ENCODE peak calls at places on chromosomes 16 and 17, in four cellular contexts. Y is effector memory CD4-positive, alpha-beta T cell; F is A549; V is lung. D is an unnamed sample.

GRCh38 chr16:86672215-86672863 is 94.0 kb downstream of the FOXL1 start:
- DNase-seq in Y (no peak), F (no peak), V (no peak), D (no peak)

GRCh38 chr16:70161350-70161749 is 12.2 kb upstream of the CLEC18C start:
- DNase-seq in Y (no peak), F (no peak), V (peak), D (no peak)

GRCh38 chr16:81140930-81141780 is 45.0 kb upstream of the GCSH start:
- DNase-seq in Y (no peak), F (peak), V (no peak), D (no peak)

GRCh38 chr17:29341726-29342125 is 47.8 kb upstream of the NUFIP2 start:
- DNase-seq in Y (no peak), F (no peak), V (no peak), D (no peak)

GRCh38 chr17:75616521-75617122 is 16.6 kb upstream of the SMIM5 start:
- DNase-seq in Y (no peak), F (no peak), V (no peak), D (no peak)

GRCh38 chr17:1997146-1997586 is 28.0 kb downstream of the RTN4RL1 start:
- DNase-seq in Y (no peak), F (peak), V (no peak), D (no peak)

GRCh38 chr16:23500212-23500865 is 10.0 kb downstream of the GGA2 start:
- DNase-seq in Y (no peak), F (no peak), V (no peak), D (no peak)

GRCh38 chr17:39209317-39210092 is 9.4 kb downstream of the RPL19 start:
- DNase-seq in Y (peak), F (no peak), V (peak), D (no peak)

GRCh38 chr16:74887084-74887483 is 97.8 kb downstream of the WDR59 start:
- DNase-seq in Y (no peak), F (no peak), V (no peak), D (no peak)

GRCh38 chr16:56915311-56916105 is 16.4 kb upstream of the HERPUD1 start:
- DNase-seq in Y (no peak), F (no peak), V (no peak), D (no peak)

GRCh38 chr17:67639555-67639954 is 78.2 kb upstream of the NOL11 start:
- DNase-seq in Y (no peak), F (no peak), V (no peak), D (no peak)

GRCh38 chr17:66580178-66580577 is 254.7 kb upstream of the CACNG5 start:
- DNase-seq in Y (no peak), F (peak), V (peak), D (no peak)

GRCh38 chr17:21031756-21032396 is 10.9 kb downstream of the USP22 start:
- DNase-seq in Y (no peak), F (no peak), V (no peak), D (peak)

GRCh38 chr17:21029515-21029914 is 13.3 kb downstream of the USP22 start:
- DNase-seq in Y (no peak), F (no peak), V (no peak), D (no peak)

GRCh38 chr17:21029032-21029431 is 13.8 kb downstream of the USP22 start:
- DNase-seq in Y (no peak), F (peak), V (no peak), D (peak)

GRCh38 chr17:21028192-21028591 is 14.6 kb downstream of the USP22 start:
- DNase-seq in Y (no peak), F (no peak), V (no peak), D (no peak)

DNA sequence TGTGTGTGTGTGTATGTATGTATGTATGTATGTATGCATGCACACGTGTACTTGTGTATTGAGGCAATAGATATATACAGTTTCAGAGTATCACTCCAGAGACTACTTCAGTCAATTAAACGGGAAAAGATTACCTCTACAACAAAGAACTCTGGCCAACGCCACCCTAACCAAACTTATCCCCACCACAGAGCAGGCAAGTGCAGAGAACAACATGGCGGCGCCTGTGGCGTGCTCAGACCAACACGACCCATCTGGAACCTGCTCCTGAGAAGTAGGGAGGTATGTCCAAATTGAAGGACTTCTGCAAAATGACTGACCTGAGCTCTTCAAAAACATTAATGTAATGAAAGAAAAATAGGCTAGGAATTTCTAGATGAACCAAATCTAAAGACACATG is 12.4 kb downstream of the USP22 start:
- DNase-seq in Y (no peak), F (no peak), V (no peak), D (no peak)
- H3K4me3 ChIP-seq in Y (no peak), F (no peak), V (no peak), D (no peak)

GRCh38 chr16:31108035-31108793 is at the start of gene BCKDK:
- DNase-seq in Y (no peak), F (peak), V (peak), D (no peak)

GRCh38 chr16:31109622-31110021 is 1.4 kb downstream of the BCKDK start:
- DNase-seq in Y (no peak), F (no peak), V (no peak), D (no peak)

GRCh38 chr16:31110106-31111034 is 2.2 kb downstream of the BCKDK start:
- DNase-seq in Y (no peak), F (no peak), V (no peak), D (no peak)

GRCh38 chr16:31107465-31107867 is 720 bp upstream of the BCKDK start:
- DNase-seq in Y (no peak), F (no peak), V (no peak), D (no peak)

DNA sequence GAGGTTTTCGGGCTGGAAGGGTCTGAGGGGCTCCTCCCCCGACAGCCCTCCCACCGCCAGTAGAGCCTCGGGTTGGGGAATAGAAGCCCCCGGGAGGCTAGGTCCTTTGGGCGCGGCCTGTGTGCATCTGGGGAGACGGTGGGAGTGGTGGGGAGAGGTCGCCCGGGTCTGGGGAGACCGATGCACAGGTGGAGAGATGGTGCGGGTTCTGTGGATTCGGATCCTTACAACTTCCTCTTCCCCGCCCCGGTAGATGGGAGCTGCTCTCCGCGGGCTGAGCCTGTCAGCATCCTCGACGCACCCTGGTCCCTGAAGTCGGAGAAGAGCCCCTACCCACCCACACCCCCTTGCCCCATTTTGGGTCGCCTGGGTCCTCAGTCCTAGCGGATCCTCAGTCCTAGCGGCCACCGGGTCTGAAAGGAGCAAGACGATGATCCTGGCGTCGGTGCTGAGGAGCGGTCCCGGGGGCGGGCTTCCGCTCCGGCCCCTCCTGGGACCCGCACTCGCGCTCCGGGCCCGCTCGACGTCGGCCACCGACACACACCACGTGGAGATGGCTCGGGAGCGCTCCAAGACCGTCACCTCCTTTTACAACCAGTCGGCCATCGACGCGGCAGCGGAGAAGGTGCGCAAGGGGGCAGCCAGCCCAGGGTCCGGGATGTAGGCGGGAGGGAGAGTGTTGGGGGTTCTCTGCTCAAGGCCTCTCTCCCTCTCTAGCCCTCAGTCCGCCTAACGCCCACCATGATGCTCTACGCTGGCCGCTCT is 790 bp downstream of the BCKDK start:
- DNase-seq in Y (no peak), F (no peak), V (no peak), D (no peak)
- H3K4me3 ChIP-seq in Y (peak), F (peak), V (peak), D (peak)

GRCh38 chr16:12050361-12050760 is 73.8 kb downstream of the SNX29 start:
- DNase-seq in Y (no peak), F (no peak), V (no peak), D (no peak)

GRCh38 chr16:12043953-12044352 is 67.4 kb downstream of the SNX29 start:
- DNase-seq in Y (no peak), F (no peak), V (no peak), D (no peak)

GRCh38 chr16:12046651-12047050 is 70.1 kb downstream of the SNX29 start:
- DNase-seq in Y (no peak), F (no peak), V (no peak), D (no peak)
- H3K4me3 ChIP-seq in Y (no peak), F (no peak), V (no peak), D (no peak)

GRCh38 chr17:77188084-77189066 is 47.6 kb downstream of the SEC14L1 start:
- DNase-seq in Y (no peak), F (no peak), V (no peak), D (no peak)

GRCh38 chr17:77189148-77189547 is 48.4 kb downstream of the SEC14L1 start:
- DNase-seq in Y (no peak), F (no peak), V (no peak), D (no peak)

GRCh38 chr17:77184474-77184873 is 43.7 kb downstream of the SEC14L1 start:
- DNase-seq in Y (no peak), F (no peak), V (no peak), D (no peak)

GRCh38 chr17:77185137-77185536 is 44.4 kb downstream of the SEC14L1 start:
- DNase-seq in Y (no peak), F (no peak), V (no peak), D (no peak)

GRCh38 chr17:77186141-77186604 is 45.4 kb downstream of the SEC14L1 start:
- DNase-seq in Y (no peak), F (no peak), V (no peak), D (no peak)
- H3K4me3 ChIP-seq in Y (no peak), F (no peak), V (no peak), D (no peak)

DNA sequence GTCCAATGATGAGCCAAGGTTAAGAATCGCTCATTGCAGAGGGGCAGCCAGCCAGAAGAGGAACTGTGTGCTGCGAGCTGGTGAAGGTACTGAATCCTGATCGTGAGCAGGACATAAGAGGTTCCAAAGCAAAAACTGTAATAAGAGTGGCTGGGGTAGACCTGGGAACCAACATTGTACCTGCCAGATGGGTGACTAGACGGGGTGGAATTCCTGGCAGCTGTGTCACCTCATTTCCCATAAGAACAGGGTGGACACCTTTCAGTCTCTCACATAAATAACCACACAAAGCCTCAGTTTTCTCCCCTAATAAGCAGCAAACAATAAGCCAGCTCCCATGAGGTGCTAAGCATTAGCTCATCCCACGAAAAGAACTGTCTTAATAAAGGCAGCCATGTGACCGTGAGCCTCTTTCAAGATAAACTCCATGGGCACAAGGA is 290.3 kb downstream of the SOX9 start:
- DNase-seq in Y (no peak), F (peak), V (no peak), D (no peak)
- H3K4me3 ChIP-seq in Y (no peak), F (no peak), V (no peak), D (no peak)

GRCh38 chr16:84604477-84605013 is 13.3 kb downstream of the COTL1 start:
- DNase-seq in Y (no peak), F (no peak), V (no peak), D (no peak)

GRCh38 chr16:84606081-84606875 is 11.6 kb downstream of the COTL1 start:
- DNase-seq in Y (no peak), F (no peak), V (no peak), D (no peak)

GRCh38 chr16:84600343-84601229 is 17.3 kb downstream of the COTL1 start:
- DNase-seq in Y (no peak), F (no peak), V (no peak), D (no peak)

GRCh38 chr16:84605339-84605848 is 12.5 kb downstream of the COTL1 start:
- DNase-seq in Y (no peak), F (no peak), V (no peak), D (no peak)

DNA sequence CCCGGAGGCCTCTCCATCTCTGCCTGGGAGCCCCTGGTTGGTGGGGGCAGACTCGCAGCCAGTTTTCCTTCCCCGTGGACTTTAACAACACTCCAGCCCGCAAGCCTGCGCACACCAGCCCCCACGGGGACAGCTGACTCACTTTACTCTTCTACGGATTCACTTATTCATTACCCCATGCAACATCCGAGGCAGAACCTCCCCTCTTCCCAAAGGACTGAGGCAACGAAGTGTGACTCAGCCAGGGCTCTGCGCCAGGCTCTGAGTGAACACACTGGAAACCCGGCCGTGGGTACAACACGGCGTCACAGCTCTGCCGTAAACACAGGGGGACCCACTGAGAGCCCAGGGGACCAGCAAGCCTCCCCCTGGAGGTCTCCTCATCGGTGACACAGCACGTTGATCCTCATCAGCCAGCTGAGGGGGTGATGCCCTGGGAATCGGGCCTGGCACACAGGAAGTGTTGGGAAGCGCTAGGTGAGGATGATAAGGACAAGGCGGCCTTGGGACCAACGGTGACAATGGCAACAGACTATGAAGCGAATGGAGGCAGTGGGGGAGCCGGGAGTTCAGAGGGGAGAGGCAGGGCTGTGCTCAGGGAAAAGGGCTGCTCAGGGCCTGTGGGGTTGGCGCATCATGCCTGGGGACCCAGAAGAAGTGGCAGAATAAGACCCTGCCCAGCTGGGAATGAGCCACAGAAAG is 14.6 kb downstream of the COTL1 start:
- DNase-seq in Y (no peak), F (peak), V (peak), D (peak)
- H3K4me3 ChIP-seq in Y (peak), F (peak), V (no peak), D (no peak)

DNA sequence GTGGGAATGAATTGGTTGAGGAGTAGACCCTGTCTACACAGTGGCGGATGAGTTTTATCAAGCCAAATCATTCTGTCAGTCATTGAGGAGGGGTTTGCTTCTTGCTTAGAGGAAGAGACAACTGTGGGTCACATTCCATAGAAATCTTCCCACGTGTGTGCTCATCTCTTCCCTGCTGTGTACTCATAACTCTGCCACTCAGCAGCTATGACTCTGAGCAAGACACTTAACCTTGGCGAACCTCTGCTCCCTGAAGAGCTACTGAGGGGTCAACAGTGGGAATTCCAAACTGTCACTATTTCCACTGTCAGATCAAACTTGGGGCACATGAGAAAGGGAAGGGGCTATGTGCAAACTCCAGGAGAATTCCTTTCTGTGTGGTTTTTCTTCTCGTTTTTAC is 72.5 kb upstream of the COX10 start:
- DNase-seq in Y (no peak), F (no peak), V (no peak), D (no peak)
- H3K4me3 ChIP-seq in Y (no peak), F (no peak), V (no peak), D (no peak)

GRCh38 chr16:88632587-88632930 is 5.8 kb upstream of the IL17C start:
- DNase-seq in Y (no peak), F (no peak), V (no peak), D (no peak)

GRCh38 chr16:88634141-88634993 is 4.0 kb upstream of the IL17C start:
- DNase-seq in Y (peak), F (no peak), V (peak), D (no peak)

GRCh38 chr16:88634994-88635670 is 3.2 kb upstream of the IL17C start:
- DNase-seq in Y (no peak), F (peak), V (no peak), D (no peak)

GRCh38 chr16:88631920-88632586 is 6.3 kb upstream of the IL17C start:
- DNase-seq in Y (no peak), F (no peak), V (no peak), D (no peak)

DNA sequence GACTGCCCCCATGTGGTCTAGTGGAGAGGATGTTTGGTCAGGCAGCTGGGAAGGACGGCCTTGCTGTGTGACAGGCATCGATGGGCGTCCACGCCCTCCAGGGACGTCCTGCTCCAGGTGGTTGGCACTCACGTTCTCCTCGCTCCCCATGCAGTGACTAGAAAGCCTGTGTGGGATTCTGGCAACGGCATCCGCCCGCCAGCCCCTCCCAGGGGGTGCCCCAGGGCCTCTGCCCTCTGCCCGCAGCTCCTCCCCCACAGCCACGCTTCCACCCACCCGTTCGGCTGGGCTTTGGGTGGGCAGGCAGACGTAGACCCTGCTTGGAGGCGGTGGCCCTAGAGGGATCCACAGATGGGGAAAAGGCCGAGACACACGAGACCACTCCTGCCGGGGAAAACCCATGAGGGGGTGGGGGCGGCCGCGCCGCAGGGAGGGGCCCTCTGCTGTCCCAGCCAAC is 4.7 kb upstream of the IL17C start:
- DNase-seq in Y (peak), F (peak), V (no peak), D (no peak)
- H3K4me3 ChIP-seq in Y (peak), F (no peak), V (no peak), D (no peak)

DNA sequence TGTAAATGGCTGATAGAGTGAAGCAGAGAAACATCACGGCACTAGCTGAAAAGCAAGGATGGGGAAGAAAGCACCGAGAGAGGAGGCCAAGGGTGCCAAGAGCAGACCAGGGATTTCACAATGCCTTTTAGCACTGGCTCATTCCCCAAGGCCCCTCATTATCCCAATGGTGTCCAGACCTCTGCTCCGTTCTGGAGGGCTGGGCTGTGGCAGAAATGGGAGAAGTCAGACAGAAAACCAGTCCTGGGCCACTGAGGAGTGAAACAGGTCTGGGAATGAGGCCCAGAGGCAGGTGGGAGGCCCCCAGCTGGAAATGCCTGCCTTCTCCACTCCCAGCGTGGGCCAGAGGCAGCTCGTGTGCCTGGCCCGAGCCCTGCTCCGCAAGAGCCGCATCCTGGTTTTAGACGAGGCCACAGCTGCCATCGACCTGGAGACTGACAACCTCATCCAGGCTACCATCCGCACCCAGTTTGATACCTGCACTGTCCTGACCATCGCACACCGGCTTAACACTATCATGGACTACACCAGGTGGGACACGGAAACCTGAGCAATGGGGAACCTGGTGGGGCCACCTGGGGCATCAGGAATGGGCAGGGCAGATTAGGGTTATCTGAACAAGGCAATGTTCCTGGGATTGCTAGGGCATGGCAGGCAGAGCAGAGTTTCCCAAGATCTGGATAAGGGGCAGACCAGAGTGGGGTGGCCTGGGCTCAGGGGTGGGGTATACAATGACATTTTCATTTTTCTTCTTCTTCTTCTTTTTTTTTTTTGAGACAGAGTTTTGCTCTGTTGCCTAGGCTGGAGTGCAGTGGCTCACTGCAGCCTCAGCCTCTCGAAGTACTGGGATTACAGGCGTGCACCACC is 20.3 kb downstream of the ANKRD40 start:
- DNase-seq in Y (no peak), F (no peak), V (no peak), D (no peak)
- H3K4me3 ChIP-seq in Y (no peak), F (no peak), V (no peak), D (no peak)

D was measured in skeletal muscle cell.